ENCODE peak calls at places on chromosome 1, in six cellular contexts. One of them, this sample, is unnamed.

GRCh38 chr1:113886417-113887391 is 677 bp downstream of the BCL2L15 start:
- DNase-seq in spleen: no peak
- DNase-seq in heart left ventricle: no peak
- DNase-seq in bronchial epithelial cell: no peak
- DNase-seq in osteoblast: peak
- DNase-seq in choroid plexus epithelial cell: no peak
- DNase-seq in this sample: no peak

GRCh38 chr1:88659552-88659951 is 24.5 kb upstream of the PKN2 start:
- DNase-seq in spleen: no peak
- DNase-seq in choroid plexus epithelial cell: no peak
- DNase-seq in bronchial epithelial cell: no peak
- DNase-seq in heart left ventricle: no peak
- DNase-seq in osteoblast: no peak
- DNase-seq in this sample: no peak

GRCh38 chr1:12469990-12470389 is 148.0 kb downstream of the DHRS3 start:
- DNase-seq in choroid plexus epithelial cell: no peak
- DNase-seq in heart left ventricle: no peak
- DNase-seq in osteoblast: no peak
- DNase-seq in bronchial epithelial cell: no peak
- DNase-seq in spleen: no peak
- DNase-seq in this sample: no peak

GRCh38 chr1:227938276-227938675 is 9.5 kb downstream of the WNT9A start:
- DNase-seq in osteoblast: no peak
- DNase-seq in bronchial epithelial cell: no peak
- DNase-seq in spleen: peak
- DNase-seq in heart left ventricle: no peak
- DNase-seq in choroid plexus epithelial cell: no peak
- DNase-seq in this sample: no peak

GRCh38 chr1:40029608-40030007 is 10.9 kb upstream of the CAP1 start:
- DNase-seq in spleen: no peak
- DNase-seq in bronchial epithelial cell: peak
- DNase-seq in heart left ventricle: no peak
- DNase-seq in choroid plexus epithelial cell: no peak
- DNase-seq in osteoblast: no peak
- DNase-seq in this sample: no peak

GRCh38 chr1:12231276-12231595 is 1.4 kb downstream of the VPS13D start:
- DNase-seq in osteoblast: peak
- DNase-seq in choroid plexus epithelial cell: peak
- DNase-seq in heart left ventricle: no peak
- DNase-seq in bronchial epithelial cell: peak
- DNase-seq in spleen: no peak
- DNase-seq in this sample: peak

GRCh38 chr1:239884776-239885175 is 206.9 kb upstream of the FMN2 start:
- DNase-seq in bronchial epithelial cell: no peak
- DNase-seq in choroid plexus epithelial cell: no peak
- DNase-seq in osteoblast: no peak
- DNase-seq in heart left ventricle: no peak
- DNase-seq in spleen: no peak
- DNase-seq in this sample: no peak

GRCh38 chr1:14970115-14970798 is 183.3 kb upstream of the TMEM51 start:
- DNase-seq in choroid plexus epithelial cell: peak
- DNase-seq in heart left ventricle: no peak
- DNase-seq in bronchial epithelial cell: peak
- DNase-seq in osteoblast: peak
- DNase-seq in spleen: no peak
- DNase-seq in this sample: peak

GRCh38 chr1:204466416-204467405 is 27.9 kb downstream of the PIK3C2B start:
- DNase-seq in choroid plexus epithelial cell: no peak
- DNase-seq in bronchial epithelial cell: no peak
- DNase-seq in spleen: no peak
- DNase-seq in osteoblast: no peak
- DNase-seq in heart left ventricle: no peak
- DNase-seq in this sample: no peak

GRCh38 chr1:239260779-239261286 is 125.5 kb upstream of the CHRM3 start:
- DNase-seq in bronchial epithelial cell: peak
- DNase-seq in choroid plexus epithelial cell: no peak
- DNase-seq in spleen: no peak
- DNase-seq in heart left ventricle: no peak
- DNase-seq in osteoblast: no peak
- DNase-seq in this sample: peak

GRCh38 chr1:42929434-42930177 is 29.1 kb downstream of the SLC2A1 start:
- DNase-seq in heart left ventricle: no peak
- DNase-seq in spleen: peak
- DNase-seq in bronchial epithelial cell: no peak
- DNase-seq in osteoblast: peak
- DNase-seq in choroid plexus epithelial cell: no peak
- DNase-seq in this sample: no peak

GRCh38 chr1:19640363-19641316 is 3.5 kb upstream of the NBL1 start:
- DNase-seq in choroid plexus epithelial cell: peak
- DNase-seq in osteoblast: peak
- DNase-seq in heart left ventricle: no peak
- DNase-seq in spleen: no peak
- DNase-seq in bronchial epithelial cell: peak
- DNase-seq in this sample: peak

GRCh38 chr1:94805912-94806311 is 14.2 kb upstream of the SLC44A3 start:
- DNase-seq in bronchial epithelial cell: peak
- DNase-seq in heart left ventricle: peak
- DNase-seq in choroid plexus epithelial cell: peak
- DNase-seq in spleen: peak
- DNase-seq in osteoblast: peak
- DNase-seq in this sample: peak

GRCh38 chr1:53627031-53627430 is 111.9 kb downstream of the GLIS1 start:
- DNase-seq in choroid plexus epithelial cell: no peak
- DNase-seq in heart left ventricle: no peak
- DNase-seq in osteoblast: peak
- DNase-seq in spleen: peak
- DNase-seq in bronchial epithelial cell: no peak
- DNase-seq in this sample: no peak

GRCh38 chr1:41957568-41957967 is 38.8 kb upstream of the HIVEP3 start:
- DNase-seq in osteoblast: peak
- DNase-seq in choroid plexus epithelial cell: no peak
- DNase-seq in bronchial epithelial cell: peak
- DNase-seq in heart left ventricle: no peak
- DNase-seq in spleen: no peak
- DNase-seq in this sample: peak

GRCh38 chr1:111221633-111222286 is 5.8 kb upstream of the CHI3L2 start:
- DNase-seq in heart left ventricle: no peak
- DNase-seq in bronchial epithelial cell: no peak
- DNase-seq in osteoblast: no peak
- DNase-seq in spleen: no peak
- DNase-seq in choroid plexus epithelial cell: peak
- DNase-seq in this sample: peak

GRCh38 chr1:23979387-23980005 is 631 bp downstream of the SRSF10 start:
- DNase-seq in bronchial epithelial cell: no peak
- DNase-seq in choroid plexus epithelial cell: no peak
- DNase-seq in heart left ventricle: no peak
- DNase-seq in spleen: no peak
- DNase-seq in osteoblast: no peak
- DNase-seq in this sample: no peak

GRCh38 chr1:161082996-161083742 is 6.2 kb downstream of the NECTIN4 start:
- DNase-seq in bronchial epithelial cell: peak
- DNase-seq in heart left ventricle: peak
- DNase-seq in osteoblast: peak
- DNase-seq in choroid plexus epithelial cell: peak
- DNase-seq in spleen: no peak
- DNase-seq in this sample: peak

GRCh38 chr1:147669475-147670318 is 627 bp downstream of the ACP6 start:
- DNase-seq in heart left ventricle: peak
- DNase-seq in osteoblast: peak
- DNase-seq in bronchial epithelial cell: peak
- DNase-seq in spleen: peak
- DNase-seq in choroid plexus epithelial cell: peak
- DNase-seq in this sample: peak

GRCh38 chr1:13469343-13469742 is 44.5 kb downstream of the LRRC38 start:
- DNase-seq in spleen: no peak
- DNase-seq in heart left ventricle: peak
- DNase-seq in osteoblast: no peak
- DNase-seq in choroid plexus epithelial cell: peak
- DNase-seq in bronchial epithelial cell: peak
- DNase-seq in this sample: peak

GRCh38 chr1:45685308-45686080 is 839 bp downstream of the GPBP1L1 start:
- DNase-seq in heart left ventricle: no peak
- DNase-seq in osteoblast: peak
- DNase-seq in choroid plexus epithelial cell: peak
- DNase-seq in spleen: no peak
- DNase-seq in bronchial epithelial cell: peak
- DNase-seq in this sample: peak

GRCh38 chr1:236064674-236065508 is at the start of gene NID1:
- DNase-seq in choroid plexus epithelial cell: peak
- DNase-seq in heart left ventricle: peak
- DNase-seq in bronchial epithelial cell: no peak
- DNase-seq in spleen: peak
- DNase-seq in osteoblast: peak
- DNase-seq in this sample: peak

GRCh38 chr1:101945884-101946283 is 50.8 kb downstream of the OLFM3 start:
- DNase-seq in heart left ventricle: no peak
- DNase-seq in bronchial epithelial cell: no peak
- DNase-seq in choroid plexus epithelial cell: no peak
- DNase-seq in spleen: no peak
- DNase-seq in osteoblast: no peak
- DNase-seq in this sample: no peak

DNA sequence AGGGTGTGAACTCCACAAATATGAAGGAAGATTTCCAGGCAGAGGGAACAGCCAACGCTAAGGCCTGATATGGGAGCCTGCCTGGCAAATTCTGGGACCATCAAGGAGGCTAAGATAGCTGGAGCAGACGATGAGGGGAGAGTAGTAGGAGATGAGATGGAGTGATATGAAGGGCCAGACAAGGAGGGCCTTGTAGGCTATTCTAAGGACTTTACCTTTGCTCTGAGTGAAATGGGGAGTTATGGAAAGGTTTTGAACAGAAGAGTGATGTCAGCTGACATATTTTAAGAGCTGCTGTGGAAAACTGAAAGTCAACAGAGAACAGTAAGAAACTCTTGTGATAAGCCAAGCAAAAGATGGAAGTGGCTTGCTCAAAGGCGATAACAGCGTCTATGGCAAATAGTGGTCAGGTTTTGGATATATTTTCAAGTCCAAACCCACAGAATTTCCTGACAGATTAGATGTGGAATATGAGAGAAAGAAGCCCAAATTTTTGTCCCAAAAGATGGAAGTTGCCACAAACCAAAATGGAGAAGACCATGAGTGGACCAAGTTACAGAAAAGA is 2.1 kb upstream of the TP53BP2 start:
- DNase-seq in bronchial epithelial cell: no peak
- DNase-seq in osteoblast: no peak
- DNase-seq in spleen: no peak
- DNase-seq in heart left ventricle: no peak
- DNase-seq in choroid plexus epithelial cell: no peak
- DNase-seq in this sample: no peak
- H3K4me3 ChIP-seq in bronchial epithelial cell: no peak
- H3K4me3 ChIP-seq in osteoblast: no peak
- H3K4me3 ChIP-seq in spleen: no peak
- H3K4me3 ChIP-seq in heart left ventricle: no peak
- H3K4me3 ChIP-seq in choroid plexus epithelial cell: no peak
- H3K4me3 ChIP-seq in this sample: no peak

GRCh38 chr1:4601986-4602385 is 52.4 kb upstream of the AJAP1 start:
- DNase-seq in choroid plexus epithelial cell: no peak
- DNase-seq in heart left ventricle: no peak
- DNase-seq in spleen: peak
- DNase-seq in bronchial epithelial cell: no peak
- DNase-seq in osteoblast: no peak
- DNase-seq in this sample: no peak

GRCh38 chr1:4603317-4604110 is 50.9 kb upstream of the AJAP1 start:
- DNase-seq in spleen: peak
- DNase-seq in heart left ventricle: no peak
- DNase-seq in choroid plexus epithelial cell: no peak
- DNase-seq in osteoblast: no peak
- DNase-seq in bronchial epithelial cell: peak
- DNase-seq in this sample: peak

GRCh38 chr1:4605158-4605557 is 49.3 kb upstream of the AJAP1 start:
- DNase-seq in bronchial epithelial cell: no peak
- DNase-seq in osteoblast: no peak
- DNase-seq in choroid plexus epithelial cell: no peak
- DNase-seq in spleen: peak
- DNase-seq in heart left ventricle: peak
- DNase-seq in this sample: no peak

GRCh38 chr1:4600615-4601460 is 53.6 kb upstream of the AJAP1 start:
- DNase-seq in heart left ventricle: no peak
- DNase-seq in osteoblast: peak
- DNase-seq in spleen: peak
- DNase-seq in bronchial epithelial cell: no peak
- DNase-seq in choroid plexus epithelial cell: no peak
- DNase-seq in this sample: no peak

GRCh38 chr1:4602536-4603316 is 51.7 kb upstream of the AJAP1 start:
- DNase-seq in bronchial epithelial cell: no peak
- DNase-seq in heart left ventricle: no peak
- DNase-seq in osteoblast: no peak
- DNase-seq in spleen: peak
- DNase-seq in choroid plexus epithelial cell: no peak
- DNase-seq in this sample: no peak
- TF ChIP-seq CTCF in bronchial epithelial cell: no peak
- TF ChIP-seq CTCF in heart left ventricle: no peak
- TF ChIP-seq CTCF in osteoblast: no peak
- TF ChIP-seq CTCF in spleen: no peak
- TF ChIP-seq CTCF in choroid plexus epithelial cell: no peak
- TF ChIP-seq CTCF in this sample: no peak

GRCh38 chr1:150808134-150808533 is at the start of gene CTSK:
- DNase-seq in heart left ventricle: no peak
- DNase-seq in spleen: no peak
- DNase-seq in osteoblast: no peak
- DNase-seq in choroid plexus epithelial cell: peak
- DNase-seq in bronchial epithelial cell: no peak
- DNase-seq in this sample: no peak
- H3K4me3 ChIP-seq in heart left ventricle: peak
- H3K4me3 ChIP-seq in spleen: peak
- H3K4me3 ChIP-seq in osteoblast: peak
- H3K4me3 ChIP-seq in choroid plexus epithelial cell: peak
- H3K4me3 ChIP-seq in bronchial epithelial cell: no peak
- H3K4me3 ChIP-seq in this sample: no peak

GRCh38 chr1:32619701-32620485 is 30.5 kb downstream of the ZBTB8OS start:
- DNase-seq in choroid plexus epithelial cell: peak
- DNase-seq in heart left ventricle: no peak
- DNase-seq in spleen: no peak
- DNase-seq in osteoblast: no peak
- DNase-seq in bronchial epithelial cell: peak
- DNase-seq in this sample: peak
- TF ChIP-seq CTCF in choroid plexus epithelial cell: peak
- TF ChIP-seq CTCF in heart left ventricle: no peak
- TF ChIP-seq CTCF in spleen: no peak
- TF ChIP-seq CTCF in osteoblast: peak
- TF ChIP-seq CTCF in bronchial epithelial cell: no peak
- TF ChIP-seq CTCF in this sample: no peak